ENCODE peak calls at places on chromosomes 5 and 9, in six cellular contexts. One of them, this sample, is unnamed.
A peak's percentile ranks its signal among the peaks of the same experiment; 100 is the strongest.

GRCh38 chr5:81187885-81188284 is 45.2 kb upstream of the CKMT2 start:
- DNase-seq in EL: no peak
- DNase-seq in cardiac muscle cell: no peak
- DNase-seq in NCI-H460: no peak
- DNase-seq in AG04449: no peak
- DNase-seq in A172: no peak
- DNase-seq in this sample: no peak

GRCh38 chr5:42655982-42656660 is 100.5 kb upstream of the CCDC152 start:
- DNase-seq in AG04449: no peak
- DNase-seq in cardiac muscle cell: peak; percentile 54
- DNase-seq in A172: no peak
- DNase-seq in NCI-H460: no peak
- DNase-seq in EL: no peak
- DNase-seq in this sample: no peak

GRCh38 chr5:55096860-55097259 is 5.6 kb upstream of the GZMA start:
- DNase-seq in NCI-H460: no peak
- DNase-seq in A172: no peak
- DNase-seq in cardiac muscle cell: no peak
- DNase-seq in AG04449: no peak
- DNase-seq in EL: no peak
- DNase-seq in this sample: no peak

GRCh38 chr9:138065287-138065686 is 187.7 kb downstream of the CACNA1B start:
- DNase-seq in EL: no peak
- DNase-seq in A172: no peak
- DNase-seq in NCI-H460: no peak
- DNase-seq in AG04449: no peak
- DNase-seq in cardiac muscle cell: no peak
- DNase-seq in this sample: no peak

GRCh38 chr5:158869092-158869491 is 230.6 kb downstream of the EBF1 start:
- DNase-seq in cardiac muscle cell: no peak
- DNase-seq in A172: no peak
- DNase-seq in EL: no peak
- DNase-seq in NCI-H460: no peak
- DNase-seq in AG04449: no peak
- DNase-seq in this sample: peak; percentile 72

GRCh38 chr9:23887781-23888180 is 61.7 kb upstream of the ELAVL2 start:
- DNase-seq in A172: no peak
- DNase-seq in cardiac muscle cell: no peak
- DNase-seq in AG04449: no peak
- DNase-seq in EL: no peak
- DNase-seq in NCI-H460: no peak
- DNase-seq in this sample: peak; percentile 82

GRCh38 chr9:124503713-124504529 is 3.3 kb downstream of the NR5A1 start:
- DNase-seq in NCI-H460: no peak
- DNase-seq in cardiac muscle cell: no peak
- DNase-seq in EL: no peak
- DNase-seq in AG04449: no peak
- DNase-seq in A172: no peak
- DNase-seq in this sample: no peak

GRCh38 chr5:174903333-174903732 is 179.0 kb downstream of the MSX2 start:
- DNase-seq in cardiac muscle cell: no peak
- DNase-seq in AG04449: no peak
- DNase-seq in A172: no peak
- DNase-seq in EL: no peak
- DNase-seq in NCI-H460: no peak
- DNase-seq in this sample: no peak

GRCh38 chr5:130549884-130550552 is 615.0 kb downstream of the HINT1 start:
- DNase-seq in A172: peak; percentile 96
- DNase-seq in cardiac muscle cell: peak; percentile 78
- DNase-seq in EL: peak; percentile 62
- DNase-seq in AG04449: no peak
- DNase-seq in NCI-H460: peak; percentile 79
- DNase-seq in this sample: no peak

GRCh38 chr9:69173891-69174644 is at the start of gene TJP2:
- DNase-seq in NCI-H460: peak; percentile 59
- DNase-seq in cardiac muscle cell: peak; percentile 85
- DNase-seq in A172: no peak
- DNase-seq in AG04449: no peak
- DNase-seq in EL: peak; percentile 82
- DNase-seq in this sample: peak; percentile 83

GRCh38 chr5:17221843-17222614 is 4.6 kb downstream of the BASP1 start:
- DNase-seq in A172: no peak
- DNase-seq in cardiac muscle cell: peak; percentile 35
- DNase-seq in NCI-H460: no peak
- DNase-seq in EL: no peak
- DNase-seq in AG04449: no peak
- DNase-seq in this sample: no peak

GRCh38 chr5:123530728-123531127 is 18.8 kb downstream of the CSNK1G3 start:
- DNase-seq in NCI-H460: no peak
- DNase-seq in AG04449: no peak
- DNase-seq in A172: no peak
- DNase-seq in EL: no peak
- DNase-seq in cardiac muscle cell: no peak
- DNase-seq in this sample: no peak

GRCh38 chr5:59264641-59265245 is 628.8 kb downstream of the PDE4D start:
- DNase-seq in NCI-H460: no peak
- DNase-seq in EL: peak; percentile 5
- DNase-seq in cardiac muscle cell: no peak
- DNase-seq in AG04449: no peak
- DNase-seq in A172: peak; percentile 5
- DNase-seq in this sample: no peak

GRCh38 chr9:25960235-25960634 is 282.0 kb upstream of the TUSC1 start:
- DNase-seq in cardiac muscle cell: no peak
- DNase-seq in A172: peak; percentile 19
- DNase-seq in NCI-H460: no peak
- DNase-seq in AG04449: no peak
- DNase-seq in EL: no peak
- DNase-seq in this sample: no peak

GRCh38 chr9:81666123-81666522 is 23.2 kb downstream of the TLE1 start:
- DNase-seq in EL: no peak
- DNase-seq in A172: no peak
- DNase-seq in cardiac muscle cell: no peak
- DNase-seq in NCI-H460: no peak
- DNase-seq in AG04449: no peak
- DNase-seq in this sample: no peak

This sample was measured in HAP-1.